ENCODE peak calls at places on chromosomes 13 and 19, in eight cellular contexts. One of them, this sample, is unnamed.

GRCh38 chr19:29941828-29942403 is at the start of gene URI1:
- DNase-seq in stimulated activated naive CD4-positive, alpha-beta T cell treated with Interleukin-2 at 50 U/mL for 16 hours: peak
- DNase-seq in fibroblast of lung: peak
- DNase-seq in HEK293T: peak
- DNase-seq in AG09309: no peak
- DNase-seq in HT1080: peak
- DNase-seq in NCI-H1105: peak
- DNase-seq in NCI-H460: peak
- DNase-seq in this sample: peak

GRCh38 chr13:29733069-29733700 is 117.2 kb downstream of the UBL3 start:
- DNase-seq in stimulated activated naive CD4-positive, alpha-beta T cell treated with Interleukin-2 at 50 U/mL for 16 hours: no peak
- DNase-seq in fibroblast of lung: no peak
- DNase-seq in HEK293T: no peak
- DNase-seq in AG09309: no peak
- DNase-seq in HT1080: no peak
- DNase-seq in NCI-H1105: no peak
- DNase-seq in NCI-H460: no peak
- DNase-seq in this sample: no peak

GRCh38 chr19:35592226-35592625 is 6.3 kb downstream of the PMIS2 start:
- DNase-seq in stimulated activated naive CD4-positive, alpha-beta T cell treated with Interleukin-2 at 50 U/mL for 16 hours: no peak
- DNase-seq in fibroblast of lung: peak
- DNase-seq in HEK293T: peak
- DNase-seq in AG09309: no peak
- DNase-seq in HT1080: no peak
- DNase-seq in NCI-H1105: peak
- DNase-seq in NCI-H460: peak
- DNase-seq in this sample: no peak

GRCh38 chr13:41552031-41552430 is 94.7 kb downstream of the RGCC start:
- DNase-seq in stimulated activated naive CD4-positive, alpha-beta T cell treated with Interleukin-2 at 50 U/mL for 16 hours: no peak
- DNase-seq in fibroblast of lung: no peak
- DNase-seq in HEK293T: no peak
- DNase-seq in AG09309: no peak
- DNase-seq in HT1080: no peak
- DNase-seq in NCI-H1105: no peak
- DNase-seq in NCI-H460: no peak
- DNase-seq in this sample: no peak

GRCh38 chr19:5049561-5049960 is 80.6 kb downstream of the KDM4B start:
- DNase-seq in stimulated activated naive CD4-positive, alpha-beta T cell treated with Interleukin-2 at 50 U/mL for 16 hours: no peak
- DNase-seq in fibroblast of lung: no peak
- DNase-seq in HEK293T: no peak
- DNase-seq in AG09309: no peak
- DNase-seq in HT1080: no peak
- DNase-seq in NCI-H1105: no peak
- DNase-seq in NCI-H460: no peak
- DNase-seq in this sample: no peak

GRCh38 chr19:1094978-1095701 is at the start of gene POLR2E:
- DNase-seq in stimulated activated naive CD4-positive, alpha-beta T cell treated with Interleukin-2 at 50 U/mL for 16 hours: peak
- DNase-seq in fibroblast of lung: peak
- DNase-seq in HEK293T: peak
- DNase-seq in AG09309: peak
- DNase-seq in HT1080: peak
- DNase-seq in NCI-H1105: peak
- DNase-seq in NCI-H460: peak
- DNase-seq in this sample: peak

GRCh38 chr13:95301947-95302386 is 716 bp upstream of the ABCC4 start:
- DNase-seq in stimulated activated naive CD4-positive, alpha-beta T cell treated with Interleukin-2 at 50 U/mL for 16 hours: no peak
- DNase-seq in fibroblast of lung: no peak
- DNase-seq in HEK293T: peak
- DNase-seq in AG09309: no peak
- DNase-seq in HT1080: no peak
- DNase-seq in NCI-H1105: no peak
- DNase-seq in NCI-H460: no peak
- DNase-seq in this sample: no peak

GRCh38 chr19:34337747-34338146 is 27.2 kb upstream of the GPI start:
- DNase-seq in stimulated activated naive CD4-positive, alpha-beta T cell treated with Interleukin-2 at 50 U/mL for 16 hours: no peak
- DNase-seq in fibroblast of lung: no peak
- DNase-seq in HEK293T: no peak
- DNase-seq in AG09309: no peak
- DNase-seq in HT1080: no peak
- DNase-seq in NCI-H1105: no peak
- DNase-seq in NCI-H460: no peak
- DNase-seq in this sample: no peak

GRCh38 chr19:38263696-38264485 is 482 bp upstream of the SPINT2 start:
- DNase-seq in stimulated activated naive CD4-positive, alpha-beta T cell treated with Interleukin-2 at 50 U/mL for 16 hours: peak
- DNase-seq in fibroblast of lung: peak
- DNase-seq in HEK293T: no peak
- DNase-seq in AG09309: no peak
- DNase-seq in HT1080: no peak
- DNase-seq in NCI-H1105: peak
- DNase-seq in NCI-H460: no peak
- DNase-seq in this sample: peak

GRCh38 chr13:31706105-31706504 is 33.2 kb upstream of the RXFP2 start:
- DNase-seq in stimulated activated naive CD4-positive, alpha-beta T cell treated with Interleukin-2 at 50 U/mL for 16 hours: no peak
- DNase-seq in fibroblast of lung: no peak
- DNase-seq in HEK293T: no peak
- DNase-seq in AG09309: no peak
- DNase-seq in HT1080: no peak
- DNase-seq in NCI-H1105: no peak
- DNase-seq in NCI-H460: no peak
- DNase-seq in this sample: no peak

GRCh38 chr13:113086031-113086750 is 19.4 kb upstream of the F7 start:
- DNase-seq in stimulated activated naive CD4-positive, alpha-beta T cell treated with Interleukin-2 at 50 U/mL for 16 hours: no peak
- DNase-seq in fibroblast of lung: no peak
- DNase-seq in HEK293T: no peak
- DNase-seq in AG09309: no peak
- DNase-seq in HT1080: no peak
- DNase-seq in NCI-H1105: no peak
- DNase-seq in NCI-H460: no peak
- DNase-seq in this sample: no peak

GRCh38 chr19:33395561-33396550 is 22.3 kb downstream of the CEBPG start:
- DNase-seq in stimulated activated naive CD4-positive, alpha-beta T cell treated with Interleukin-2 at 50 U/mL for 16 hours: no peak
- DNase-seq in fibroblast of lung: peak
- DNase-seq in HEK293T: no peak
- DNase-seq in AG09309: no peak
- DNase-seq in HT1080: no peak
- DNase-seq in NCI-H1105: no peak
- DNase-seq in NCI-H460: no peak
- DNase-seq in this sample: no peak

This sample was measured in T-helper 2 cell.